ENCODE peak calls at places on chromosomes 1 and 21, in five cellular contexts. F is spleen, Y is ovary, X is suprapubic skin, U is A549. R is an unnamed sample.

GRCh38 chr1:221161571-221162041 is 282.4 kb downstream of the HLX start:
- DNase-seq in X (no peak), Y (no peak), F (no peak), U (no peak), R (no peak)

GRCh38 chr1:234331511-234331910 is 41.7 kb upstream of the COA6 start:
- DNase-seq in F (no peak), Y (no peak), U (no peak), X (no peak), R (no peak)

GRCh38 chr1:155123801-155124200 is 3.9 kb upstream of the EFNA1 start:
- DNase-seq in Y (no peak), X (no peak), F (no peak), U (peak), R (no peak)

GRCh38 chr1:245197121-245197520 is 42.3 kb downstream of the KIF26B start:
- DNase-seq in Y (no peak), U (no peak), X (no peak), F (no peak), R (no peak)

GRCh38 chr1:90488451-90488850 is 228.7 kb downstream of the BARHL2 start:
- DNase-seq in U (no peak), X (no peak), Y (no peak), F (no peak), R (no peak)

GRCh38 chr1:145926706-145927072 is 595 bp downstream of the RBM8A start:
- DNase-seq in U (no peak), X (no peak), Y (no peak), F (no peak), R (no peak)

GRCh38 chr1:19156676-19157075 is 53.4 kb downstream of the UBR4 start:
- DNase-seq in F (no peak), X (no peak), Y (no peak), U (no peak), R (no peak)

GRCh38 chr1:15410884-15411245 is 1.2 kb downstream of the EFHD2 start:
- DNase-seq in Y (no peak), X (no peak), F (peak), U (no peak), R (no peak)

GRCh38 chr1:39076127-39076798 is 50.1 kb downstream of the NDUFS5 start:
- DNase-seq in X (no peak), F (peak), U (no peak), Y (peak), R (peak)

GRCh38 chr1:226281058-226281457 is 27.9 kb downstream of the LIN9 start:
- DNase-seq in U (no peak), F (no peak), X (no peak), Y (no peak), R (no peak)

GRCh38 chr1:105027838-105028471 is 1278.3 kb downstream of the AMY1C start:
- DNase-seq in F (no peak), U (no peak), Y (no peak), X (no peak), R (no peak)

GRCh38 chr1:153357076-153357852 is 390 bp upstream of the S100A9 start:
- DNase-seq in F (peak), Y (no peak), X (no peak), U (no peak), R (no peak)

GRCh38 chr1:8154621-8155052 is 128.5 kb upstream of the ERRFI1 start:
- DNase-seq in U (peak), X (no peak), Y (no peak), F (no peak), R (no peak)

GRCh38 chr1:154972517-154973343 is 1.8 kb upstream of the CKS1B start:
- DNase-seq in F (peak), U (peak), X (no peak), Y (no peak), R (peak)

GRCh38 chr1:82567308-82567707 is 766.6 kb downstream of the ADGRL2 start:
- DNase-seq in X (no peak), Y (no peak), F (no peak), U (no peak), R (no peak)

GRCh38 chr1:236371083-236371482 is 23.0 kb upstream of the EDARADD start:
- DNase-seq in Y (no peak), F (no peak), U (no peak), X (no peak), R (no peak)

GRCh38 chr1:180927841-180928240 is 15.1 kb downstream of the KIAA1614 start:
- DNase-seq in F (no peak), U (no peak), X (no peak), Y (no peak), R (no peak)

GRCh38 chr1:158053276-158053675 is 59.8 kb downstream of the KIRREL1 start:
- DNase-seq in U (no peak), X (no peak), F (no peak), Y (no peak), R (no peak)

GRCh38 chr1:162213281-162213909 is 143.9 kb downstream of the NOS1AP start:
- DNase-seq in F (no peak), Y (no peak), U (no peak), X (no peak), R (no peak)

GRCh38 chr1:87956072-87956471 is 627.4 kb downstream of the LMO4 start:
- DNase-seq in U (peak), F (no peak), X (no peak), Y (no peak), R (no peak)

GRCh38 chr1:206907304-206907991 is 10.2 kb downstream of the IL24 start:
- DNase-seq in Y (no peak), U (peak), X (peak), F (peak), R (no peak)

GRCh38 chr1:233905416-233906051 is 1.1 kb downstream of the SLC35F3 start:
- DNase-seq in Y (no peak), F (no peak), U (peak), X (no peak), R (no peak)

GRCh38 chr1:154862927-154863701 is 7.0 kb downstream of the KCNN3 start:
- DNase-seq in U (no peak), Y (no peak), X (no peak), F (no peak), R (no peak)

GRCh38 chr1:200351826-200352549 is 57.8 kb downstream of the ZNF281 start:
- DNase-seq in Y (no peak), U (peak), F (no peak), X (no peak), R (no peak)

GRCh38 chr1:206725053-206725963 is 40.6 kb downstream of the MAPKAPK2 start:
- DNase-seq in X (no peak), Y (no peak), F (no peak), U (peak), R (peak)

GRCh38 chr1:30450148-30450817 is 273.1 kb downstream of the MATN1 start:
- DNase-seq in Y (no peak), U (no peak), X (no peak), F (peak), R (peak)

GRCh38 chr1:22122273-22123070 is 20.4 kb downstream of the WNT4 start:
- DNase-seq in Y (peak), U (no peak), X (no peak), F (peak), R (no peak)

GRCh38 chr1:26993237-26994019 is at the start of gene TRNP1:
- DNase-seq in U (peak), Y (no peak), F (peak), X (no peak), R (peak)

GRCh38 chr1:21232044-21232443 is 55.3 kb upstream of the EIF4G3 start:
- DNase-seq in F (no peak), Y (peak), X (no peak), U (peak), R (peak)

GRCh38 chr21:42227909-42228708 is 9.2 kb downstream of the ABCG1 start:
- DNase-seq in F (peak), Y (no peak), U (peak), X (peak), R (peak)

GRCh38 chr1:214449371-214449770 is 102.0 kb downstream of the PTPN14 start:
- DNase-seq in F (no peak), X (no peak), Y (no peak), U (no peak), R (no peak)

GRCh38 chr1:192609110-192610079 is 26.6 kb upstream of the RGS13 start:
- DNase-seq in X (peak), Y (no peak), F (peak), U (no peak), R (no peak)

GRCh38 chr21:17002628-17003027 is 510.2 kb upstream of the CXADR start:
- DNase-seq in F (no peak), Y (no peak), U (no peak), X (no peak), R (no peak)

GRCh38 chr1:242524571-242525359 is at the start of gene PLD5:
- DNase-seq in X (no peak), Y (no peak), F (peak), U (peak), R (no peak)

GRCh38 chr1:162003825-162004205 is 19.9 kb downstream of the OLFML2B start:
- DNase-seq in Y (no peak), F (no peak), X (no peak), U (no peak), R (no peak)

DNA sequence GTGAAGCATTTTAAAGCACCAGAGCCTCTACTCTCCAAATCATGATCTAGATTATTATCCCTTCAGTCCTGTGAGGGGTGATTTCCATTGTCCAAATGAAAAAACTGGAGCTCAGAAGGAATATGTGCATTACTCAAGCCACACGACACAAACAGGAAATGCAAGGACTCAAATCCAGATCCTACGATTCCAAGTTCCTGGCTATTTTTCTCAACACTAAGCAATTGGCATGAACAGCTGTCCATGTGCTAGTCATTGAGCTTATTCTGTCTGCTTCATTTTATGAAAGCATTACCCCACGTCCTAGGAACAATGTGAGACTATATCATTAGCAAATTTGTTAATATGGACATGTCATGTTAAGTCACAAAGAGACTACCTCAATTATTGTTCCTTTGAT is 273.1 kb upstream of the LYPLAL1 start:
- DNase-seq in Y (no peak), F (no peak), X (no peak), U (no peak), R (no peak)
- TF ChIP-seq POLR2A in Y (no peak), F (no peak), X (no peak), U (no peak), R (no peak)

GRCh38 chr1:156959414-156959813 is 39.0 kb downstream of the LRRC71 start:
- DNase-seq in X (no peak), Y (no peak), U (no peak), F (no peak), R (no peak)

GRCh38 chr1:156964431-156964830 is 44.0 kb downstream of the LRRC71 start:
- DNase-seq in U (no peak), F (no peak), X (no peak), Y (no peak), R (no peak)

GRCh38 chr1:156958247-156958714 is 37.8 kb downstream of the LRRC71 start:
- DNase-seq in F (no peak), U (no peak), X (no peak), Y (no peak), R (no peak)

GRCh38 chr1:156961709-156962108 is 41.3 kb downstream of the LRRC71 start:
- DNase-seq in X (no peak), Y (no peak), U (peak), F (no peak), R (no peak)

GRCh38 chr1:156963621-156964020 is 43.2 kb downstream of the LRRC71 start:
- DNase-seq in Y (no peak), F (peak), U (no peak), X (no peak), R (no peak)
- H3K4me3 ChIP-seq in Y (no peak), F (no peak), U (no peak), X (no peak), R (no peak)

DNA sequence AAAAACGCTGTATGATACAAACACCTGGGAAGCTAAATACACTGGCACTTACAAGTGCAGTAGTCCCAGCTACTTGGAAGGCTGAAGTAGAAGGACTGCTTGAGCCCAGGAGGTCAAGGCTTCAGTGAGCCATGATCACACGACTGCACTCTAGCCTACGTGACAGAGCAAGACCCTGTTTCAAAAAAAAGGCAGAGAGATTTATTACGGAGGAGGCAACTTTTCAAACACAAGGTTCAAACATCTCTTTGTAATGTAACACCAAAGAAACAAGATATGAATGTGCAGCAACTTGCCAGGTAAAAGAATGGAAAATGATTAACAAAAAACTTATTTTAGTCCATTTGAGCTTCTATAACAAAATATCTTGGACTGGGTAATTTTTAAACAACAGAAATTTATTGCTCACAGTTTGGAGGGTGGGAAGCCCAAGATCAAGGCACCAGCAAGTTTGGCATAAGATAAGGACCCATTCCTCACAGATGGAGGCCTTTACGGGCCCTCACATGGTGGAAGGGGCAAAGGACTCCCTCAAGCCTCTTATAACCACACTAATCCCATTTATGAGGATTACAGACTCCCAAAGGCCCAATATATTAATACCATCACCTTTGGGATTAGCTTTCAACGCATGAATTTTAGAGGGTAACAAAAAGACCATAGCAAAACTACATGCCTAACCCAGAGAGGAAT is 73.3 kb downstream of the EVI5 start:
- DNase-seq in Y (no peak), X (no peak), F (no peak), U (no peak), R (no peak)
- H3K27ac ChIP-seq in Y (peak), X (no peak), F (no peak), U (peak), R (no peak)

GRCh38 chr1:93302078-93302477 is 43.6 kb upstream of the DR1 start:
- DNase-seq in Y (no peak), X (no peak), U (no peak), F (no peak), R (no peak)
- TF ChIP-seq POLR2A in Y (no peak), X (no peak), U (no peak), F (no peak), R (no peak)

R was measured in Peyer's patch.